ENCODE peak calls at places on chromosomes 1 and 21, in six cellular contexts. One of them, this sample, is unnamed.

GRCh38 chr1:208131631-208132286 is 112.4 kb downstream of the PLXNA2 start:
- DNase-seq in left ventricle myocardium inferior: no peak
- DNase-seq in NCI-H345: peak
- DNase-seq in endothelial cell: no peak
- DNase-seq in lower lobe of right lung: no peak
- DNase-seq in foreskin fibroblast: no peak
- DNase-seq in this sample: no peak

GRCh38 chr1:7407547-7407895 is 363.6 kb upstream of the VAMP3 start:
- DNase-seq in left ventricle myocardium inferior: no peak
- DNase-seq in NCI-H345: no peak
- DNase-seq in endothelial cell: no peak
- DNase-seq in lower lobe of right lung: no peak
- DNase-seq in foreskin fibroblast: no peak
- DNase-seq in this sample: no peak

GRCh38 chr1:185896863-185897262 is 162.7 kb downstream of the HMCN1 start:
- DNase-seq in left ventricle myocardium inferior: no peak
- DNase-seq in NCI-H345: no peak
- DNase-seq in endothelial cell: no peak
- DNase-seq in lower lobe of right lung: no peak
- DNase-seq in foreskin fibroblast: no peak
- DNase-seq in this sample: no peak

GRCh38 chr1:66996018-66996682 is 57.8 kb downstream of the SLC35D1 start:
- DNase-seq in left ventricle myocardium inferior: no peak
- DNase-seq in NCI-H345: peak
- DNase-seq in endothelial cell: peak
- DNase-seq in lower lobe of right lung: no peak
- DNase-seq in foreskin fibroblast: peak
- DNase-seq in this sample: peak

GRCh38 chr1:26212726-26213125 is 21.3 kb upstream of the CEP85 start:
- DNase-seq in left ventricle myocardium inferior: no peak
- DNase-seq in NCI-H345: no peak
- DNase-seq in endothelial cell: no peak
- DNase-seq in lower lobe of right lung: no peak
- DNase-seq in foreskin fibroblast: no peak
- DNase-seq in this sample: no peak

GRCh38 chr1:202237052-202237451 is 43.5 kb downstream of the LGR6 start:
- DNase-seq in left ventricle myocardium inferior: no peak
- DNase-seq in NCI-H345: peak
- DNase-seq in endothelial cell: peak
- DNase-seq in lower lobe of right lung: no peak
- DNase-seq in foreskin fibroblast: peak
- DNase-seq in this sample: peak

GRCh38 chr1:56073614-56074356 is 505.6 kb downstream of the PLPP3 start:
- DNase-seq in left ventricle myocardium inferior: peak
- DNase-seq in NCI-H345: no peak
- DNase-seq in endothelial cell: no peak
- DNase-seq in lower lobe of right lung: no peak
- DNase-seq in foreskin fibroblast: peak
- DNase-seq in this sample: peak

GRCh38 chr1:76939107-76939816 is 72.0 kb downstream of the ST6GALNAC5 start:
- DNase-seq in left ventricle myocardium inferior: no peak
- DNase-seq in NCI-H345: no peak
- DNase-seq in endothelial cell: no peak
- DNase-seq in lower lobe of right lung: no peak
- DNase-seq in foreskin fibroblast: peak
- DNase-seq in this sample: no peak

GRCh38 chr21:15406791-15407190 is 323.0 kb upstream of the USP25 start:
- DNase-seq in left ventricle myocardium inferior: no peak
- DNase-seq in NCI-H345: no peak
- DNase-seq in endothelial cell: no peak
- DNase-seq in lower lobe of right lung: no peak
- DNase-seq in foreskin fibroblast: no peak
- DNase-seq in this sample: no peak

GRCh38 chr1:233238884-233239432 is 56.6 kb downstream of the PCNX2 start:
- DNase-seq in left ventricle myocardium inferior: no peak
- DNase-seq in NCI-H345: no peak
- DNase-seq in endothelial cell: no peak
- DNase-seq in lower lobe of right lung: no peak
- DNase-seq in foreskin fibroblast: no peak
- DNase-seq in this sample: no peak

GRCh38 chr21:37565530-37566223 is 199.1 kb downstream of the DYRK1A start:
- DNase-seq in left ventricle myocardium inferior: no peak
- DNase-seq in NCI-H345: no peak
- DNase-seq in endothelial cell: no peak
- DNase-seq in lower lobe of right lung: no peak
- DNase-seq in foreskin fibroblast: peak
- DNase-seq in this sample: no peak

GRCh38 chr21:16870116-16870515 is 642.7 kb upstream of the CXADR start:
- DNase-seq in left ventricle myocardium inferior: no peak
- DNase-seq in NCI-H345: no peak
- DNase-seq in endothelial cell: no peak
- DNase-seq in lower lobe of right lung: no peak
- DNase-seq in foreskin fibroblast: peak
- DNase-seq in this sample: no peak

GRCh38 chr1:23838401-23838866 is 13.2 kb upstream of the HMGCL start:
- DNase-seq in left ventricle myocardium inferior: peak
- DNase-seq in NCI-H345: peak
- DNase-seq in endothelial cell: peak
- DNase-seq in lower lobe of right lung: peak
- DNase-seq in foreskin fibroblast: peak
- DNase-seq in this sample: peak

GRCh38 chr1:169106921-169107672 is 607 bp downstream of the ATP1B1 start:
- DNase-seq in left ventricle myocardium inferior: peak
- DNase-seq in NCI-H345: no peak
- DNase-seq in endothelial cell: no peak
- DNase-seq in lower lobe of right lung: peak
- DNase-seq in foreskin fibroblast: no peak
- DNase-seq in this sample: peak

GRCh38 chr1:11898831-11899467 is 27.3 kb downstream of the KIAA2013 start:
- DNase-seq in left ventricle myocardium inferior: no peak
- DNase-seq in NCI-H345: no peak
- DNase-seq in endothelial cell: peak
- DNase-seq in lower lobe of right lung: no peak
- DNase-seq in foreskin fibroblast: no peak
- DNase-seq in this sample: no peak

GRCh38 chr1:56019472-56019871 is 559.9 kb downstream of the PLPP3 start:
- DNase-seq in left ventricle myocardium inferior: no peak
- DNase-seq in NCI-H345: no peak
- DNase-seq in endothelial cell: no peak
- DNase-seq in lower lobe of right lung: no peak
- DNase-seq in foreskin fibroblast: no peak
- DNase-seq in this sample: no peak

GRCh38 chr1:220950576-220950975 is 71.3 kb downstream of the HLX start:
- DNase-seq in left ventricle myocardium inferior: no peak
- DNase-seq in NCI-H345: no peak
- DNase-seq in endothelial cell: no peak
- DNase-seq in lower lobe of right lung: no peak
- DNase-seq in foreskin fibroblast: no peak
- DNase-seq in this sample: no peak

GRCh38 chr1:110612060-110612745 is 6.0 kb upstream of the KCNA2 start:
- DNase-seq in left ventricle myocardium inferior: no peak
- DNase-seq in NCI-H345: peak
- DNase-seq in endothelial cell: no peak
- DNase-seq in lower lobe of right lung: no peak
- DNase-seq in foreskin fibroblast: no peak
- DNase-seq in this sample: no peak

GRCh38 chr1:151593651-151594625 is 17.9 kb upstream of the SNX27 start:
- DNase-seq in left ventricle myocardium inferior: peak
- DNase-seq in NCI-H345: peak
- DNase-seq in endothelial cell: peak
- DNase-seq in lower lobe of right lung: peak
- DNase-seq in foreskin fibroblast: no peak
- DNase-seq in this sample: peak

GRCh38 chr1:29849038-29849750 is 612.9 kb downstream of the PTPRU start:
- DNase-seq in left ventricle myocardium inferior: no peak
- DNase-seq in NCI-H345: peak
- DNase-seq in endothelial cell: peak
- DNase-seq in lower lobe of right lung: no peak
- DNase-seq in foreskin fibroblast: peak
- DNase-seq in this sample: no peak

GRCh38 chr1:94951056-94951455 is 24.1 kb upstream of the CNN3 start:
- DNase-seq in left ventricle myocardium inferior: no peak
- DNase-seq in NCI-H345: no peak
- DNase-seq in endothelial cell: no peak
- DNase-seq in lower lobe of right lung: no peak
- DNase-seq in foreskin fibroblast: no peak
- DNase-seq in this sample: no peak

GRCh38 chr1:187203257-187203656 is 374.5 kb downstream of the PLA2G4A start:
- DNase-seq in left ventricle myocardium inferior: no peak
- DNase-seq in NCI-H345: no peak
- DNase-seq in endothelial cell: no peak
- DNase-seq in lower lobe of right lung: no peak
- DNase-seq in foreskin fibroblast: peak
- DNase-seq in this sample: no peak

GRCh38 chr1:223364685-223365382 is 858 bp upstream of the SUSD4 start:
- DNase-seq in left ventricle myocardium inferior: no peak
- DNase-seq in NCI-H345: peak
- DNase-seq in endothelial cell: peak
- DNase-seq in lower lobe of right lung: no peak
- DNase-seq in foreskin fibroblast: no peak
- DNase-seq in this sample: peak

GRCh38 chr21:41868062-41868710 is 11.0 kb downstream of the PRDM15 start:
- DNase-seq in left ventricle myocardium inferior: no peak
- DNase-seq in NCI-H345: no peak
- DNase-seq in endothelial cell: no peak
- DNase-seq in lower lobe of right lung: no peak
- DNase-seq in foreskin fibroblast: peak
- DNase-seq in this sample: no peak

GRCh38 chr1:7388488-7389185 is 382.5 kb upstream of the VAMP3 start:
- DNase-seq in left ventricle myocardium inferior: peak
- DNase-seq in NCI-H345: no peak
- DNase-seq in endothelial cell: no peak
- DNase-seq in lower lobe of right lung: no peak
- DNase-seq in foreskin fibroblast: no peak
- DNase-seq in this sample: peak

GRCh38 chr1:153697191-153697872 is 18.8 kb downstream of the NPR1 start:
- DNase-seq in left ventricle myocardium inferior: peak
- DNase-seq in NCI-H345: no peak
- DNase-seq in endothelial cell: peak
- DNase-seq in lower lobe of right lung: no peak
- DNase-seq in foreskin fibroblast: no peak
- DNase-seq in this sample: peak

GRCh38 chr1:95116666-95117206 is 419 bp upstream of the TLCD4 start:
- DNase-seq in left ventricle myocardium inferior: peak
- DNase-seq in NCI-H345: peak
- DNase-seq in endothelial cell: peak
- DNase-seq in lower lobe of right lung: peak
- DNase-seq in foreskin fibroblast: no peak
- DNase-seq in this sample: peak

GRCh38 chr1:52268372-52268771 is 97.6 kb downstream of the CC2D1B start:
- DNase-seq in left ventricle myocardium inferior: no peak
- DNase-seq in NCI-H345: no peak
- DNase-seq in endothelial cell: peak
- DNase-seq in lower lobe of right lung: no peak
- DNase-seq in foreskin fibroblast: peak
- DNase-seq in this sample: no peak

GRCh38 chr1:100423832-100424337 is 71.6 kb downstream of the CDC14A start:
- DNase-seq in left ventricle myocardium inferior: no peak
- DNase-seq in NCI-H345: no peak
- DNase-seq in endothelial cell: no peak
- DNase-seq in lower lobe of right lung: no peak
- DNase-seq in foreskin fibroblast: no peak
- DNase-seq in this sample: no peak

GRCh38 chr1:9244501-9245229 is 10.1 kb downstream of the H6PD start:
- DNase-seq in left ventricle myocardium inferior: no peak
- DNase-seq in NCI-H345: no peak
- DNase-seq in endothelial cell: no peak
- DNase-seq in lower lobe of right lung: no peak
- DNase-seq in foreskin fibroblast: no peak
- DNase-seq in this sample: no peak

GRCh38 chr1:64245495-64245894 is 42.1 kb downstream of the UBE2U start:
- DNase-seq in left ventricle myocardium inferior: no peak
- DNase-seq in NCI-H345: no peak
- DNase-seq in endothelial cell: peak
- DNase-seq in lower lobe of right lung: no peak
- DNase-seq in foreskin fibroblast: no peak
- DNase-seq in this sample: no peak

GRCh38 chr1:110187139-110187890 is 22.8 kb upstream of the KCNC4 start:
- DNase-seq in left ventricle myocardium inferior: no peak
- DNase-seq in NCI-H345: no peak
- DNase-seq in endothelial cell: no peak
- DNase-seq in lower lobe of right lung: no peak
- DNase-seq in foreskin fibroblast: no peak
- DNase-seq in this sample: peak

GRCh38 chr1:8854270-8854669 is 24.2 kb downstream of the ENO1 start:
- DNase-seq in left ventricle myocardium inferior: no peak
- DNase-seq in NCI-H345: no peak
- DNase-seq in endothelial cell: no peak
- DNase-seq in lower lobe of right lung: no peak
- DNase-seq in foreskin fibroblast: no peak
- DNase-seq in this sample: no peak

GRCh38 chr21:36744190-36744559 is 45.3 kb downstream of the SIM2 start:
- DNase-seq in left ventricle myocardium inferior: no peak
- DNase-seq in NCI-H345: no peak
- DNase-seq in endothelial cell: no peak
- DNase-seq in lower lobe of right lung: no peak
- DNase-seq in foreskin fibroblast: no peak
- DNase-seq in this sample: no peak